ENCODE peak calls at places on chromosomes 3 and 15, in five cellular contexts. K, T, A, N and U are unnamed samples.

GRCh38 chr3:129606522-129607390 is at the start of gene PLXND1:
- DNase-seq in K (peak; percentile 53), A (peak; percentile 89), N (peak; percentile 57), T (peak; percentile 87), U (peak; percentile 78)

GRCh38 chr3:27637346-27638000 is 84.7 kb downstream of the EOMES start:
- DNase-seq in T (no peak), N (peak; percentile 30), K (no peak), A (no peak), U (no peak)

GRCh38 chr3:195048059-195048905 is 222.7 kb downstream of the XXYLT1 start:
- DNase-seq in A (no peak), T (no peak), K (no peak), N (no peak), U (no peak)

GRCh38 chr3:168688267-168688666 is 592.5 kb upstream of the GOLIM4 start:
- DNase-seq in A (no peak), N (no peak), T (no peak), K (no peak), U (no peak)

GRCh38 chr3:47283596-47284364 is 1.0 kb downstream of the KLHL18 start:
- DNase-seq in T (no peak), N (no peak), K (peak; percentile 7), A (no peak), U (no peak)

GRCh38 chr3:53850895-53851294 is 4.5 kb downstream of the IL17RB start:
- DNase-seq in N (peak; percentile 75), K (no peak), A (no peak), T (no peak), U (peak; percentile 51)

GRCh38 chr15:83585770-83586169 is 68.2 kb upstream of the ADAMTSL3 start:
- DNase-seq in N (no peak), A (no peak), K (no peak), T (no peak), U (no peak)

GRCh38 chr15:31069360-31070000 is 32.0 kb downstream of the TRPM1 start:
- DNase-seq in T (no peak), A (peak; percentile 58), K (no peak), N (no peak), U (no peak)

GRCh38 chr3:66480666-66481065 is 20.2 kb downstream of the LRIG1 start:
- DNase-seq in A (no peak), T (no peak), N (no peak), K (no peak), U (no peak)

GRCh38 chr3:109548192-109548938 is 211.0 kb upstream of the DPPA4 start:
- DNase-seq in T (no peak), K (no peak), N (no peak), A (no peak), U (no peak)

GRCh38 chr3:139541156-139541897 is 1.8 kb upstream of the RBP1 start:
- DNase-seq in A (no peak), K (no peak), T (no peak), N (peak; percentile 59), U (no peak)

GRCh38 chr3:180036678-180037455 is at the start of gene PEX5L:
- DNase-seq in A (no peak), T (peak; percentile 35), K (no peak), N (peak; percentile 73), U (no peak)

GRCh38 chr3:8741581-8742355 is 8.2 kb downstream of the CAV3 start:
- DNase-seq in K (peak; percentile 86), N (no peak), A (no peak), T (no peak), U (no peak)

GRCh38 chr3:71702131-71703024 is 22.8 kb downstream of the EIF4E3 start:
- DNase-seq in T (no peak), K (no peak), N (no peak), A (no peak), U (no peak)
- H3K4me1 ChIP-seq in T (no peaks in the 10 kb centered on the region), K (peaks cover 4% of the 10 kb centered on the region), N (peaks cover 4% of the 10 kb centered on the region), A (no peaks in the 10 kb centered on the region), U (peaks cover 9% of the 10 kb centered on the region)

GRCh38 chr3:50554553-50554952 is 13.0 kb downstream of the C3orf18 start:
- DNase-seq in K (no peak), T (no peak), A (no peak), N (no peak), U (no peak)

GRCh38 chr3:50552058-50552435 is 15.5 kb downstream of the C3orf18 start:
- DNase-seq in N (no peak), T (no peak), K (no peak), A (no peak), U (no peak)

GRCh38 chr3:50559702-50560101 is 7.8 kb downstream of the C3orf18 start:
- DNase-seq in K (no peak), T (no peak), A (no peak), N (no peak), U (no peak)

GRCh38 chr3:50552598-50552997 is 14.9 kb downstream of the C3orf18 start:
- DNase-seq in A (no peak), K (no peak), N (no peak), T (no peak), U (no peak)

DNA sequence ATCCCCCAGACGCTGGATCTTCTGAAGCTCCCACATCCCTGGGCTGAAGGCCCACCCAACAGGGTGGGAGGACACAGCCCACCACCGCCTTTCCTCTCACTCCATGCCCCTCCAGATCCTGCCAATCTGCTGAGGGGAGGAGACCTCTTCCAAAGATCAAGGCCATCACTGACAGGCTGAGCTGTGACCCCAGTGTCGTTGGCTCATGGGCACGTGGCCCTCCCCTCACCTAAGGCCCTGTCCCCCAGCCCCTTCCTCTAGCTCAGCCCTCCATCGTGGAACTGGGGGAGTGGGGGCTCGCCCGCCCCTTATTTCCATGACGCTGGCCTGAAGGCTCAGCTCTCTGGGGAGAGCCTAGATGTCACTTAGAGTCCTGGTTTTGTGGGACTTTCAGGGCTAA is 10.4 kb downstream of the C3orf18 start:
- DNase-seq in K (no peak), N (no peak), T (no peak), A (no peak), U (no peak)
- H3K4me1 ChIP-seq in K (no peaks in the 10 kb centered on the region), N (no peaks in the 10 kb centered on the region), T (no peaks in the 10 kb centered on the region), A (no peaks in the 10 kb centered on the region), U (no peaks in the 10 kb centered on the region)

DNA sequence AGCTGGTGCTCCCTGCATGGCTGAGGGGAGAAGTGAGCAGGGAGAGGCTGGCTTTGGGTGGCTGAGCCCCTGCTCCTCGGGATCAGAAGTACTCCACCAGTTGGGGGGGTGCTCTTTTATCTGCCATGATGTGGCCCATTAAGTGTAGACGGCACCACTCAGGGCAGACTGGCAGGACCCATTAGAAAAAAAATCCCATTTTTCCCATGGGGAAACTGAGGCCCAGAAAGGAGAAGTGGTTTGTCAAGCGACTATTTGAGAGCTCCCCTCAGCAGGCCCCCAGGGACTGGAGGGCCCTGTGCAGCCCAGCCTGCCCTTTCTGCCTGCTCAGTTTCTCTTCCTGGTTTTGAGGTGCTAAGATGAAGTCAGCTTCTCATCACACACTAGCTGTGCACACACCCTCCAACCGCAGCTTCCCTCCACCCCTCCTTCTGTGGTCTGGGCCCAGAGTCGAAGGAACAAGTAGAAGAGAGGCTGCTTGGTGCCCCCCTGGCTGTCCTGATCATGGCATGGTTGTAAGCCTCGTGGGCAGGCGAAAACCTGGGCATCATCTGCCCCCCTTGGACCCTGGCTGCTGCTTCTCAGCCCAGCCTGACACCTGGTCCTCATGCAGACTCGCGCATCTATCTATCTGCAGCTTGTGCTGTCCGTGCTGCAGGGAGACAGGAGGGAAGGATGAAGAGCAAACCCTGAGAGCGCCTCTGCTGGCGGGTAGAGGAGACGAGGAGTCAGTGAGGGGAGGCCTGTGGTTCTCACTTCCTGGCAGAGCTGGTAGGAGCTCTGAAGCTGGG is 5.6 kb downstream of the CSK start:
- DNase-seq in K (peak; percentile 84), A (peak; percentile 84), T (peak; percentile 62), N (no peak), U (peak; percentile 78)
- H3K4me1 ChIP-seq in K (peaks cover 31% of the 10 kb centered on the region), A (no peaks in the 10 kb centered on the region), T (peaks cover 59% of the 10 kb centered on the region), N (peaks cover 39% of the 10 kb centered on the region), U (peaks cover 39% of the 10 kb centered on the region)

DNA sequence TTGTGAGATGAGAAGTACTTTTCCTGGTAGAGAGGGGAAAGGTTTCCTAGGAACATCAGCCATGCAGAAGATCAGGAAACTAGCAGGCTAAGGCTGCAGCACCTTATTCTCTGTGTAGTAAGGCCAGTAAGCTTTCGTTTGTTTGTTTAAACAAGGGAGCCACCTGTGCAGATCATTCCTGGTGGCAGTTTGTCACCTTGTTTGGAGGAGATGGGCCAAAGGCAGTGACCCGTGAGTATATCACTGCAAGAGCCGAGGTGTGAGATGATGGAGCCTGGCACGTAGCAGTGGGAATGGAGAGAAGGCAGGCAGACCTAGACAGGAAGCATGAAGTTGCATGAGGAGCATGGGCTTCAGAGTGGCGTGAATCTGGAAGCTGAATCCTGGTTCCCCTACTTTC is 19.6 kb downstream of the ATG7 start:
- DNase-seq in K (no peak), A (no peak), T (peak; percentile 22), N (peak; percentile 15), U (no peak)
- H3K4me1 ChIP-seq in K (peaks cover 45% of the 10 kb centered on the region), A (no peaks in the 10 kb centered on the region), T (peaks cover 16% of the 10 kb centered on the region), N (no peaks in the 10 kb centered on the region), U (peaks cover 9% of the 10 kb centered on the region)

GRCh38 chr3:12962292-12962691 is 110.9 kb downstream of the IQSEC1 start:
- DNase-seq in A (no peak), T (no peak), K (no peak), N (no peak), U (no peak)

GRCh38 chr3:12965999-12966846 is 107.0 kb downstream of the IQSEC1 start:
- DNase-seq in A (no peak), K (no peak), T (no peak), N (no peak), U (no peak)

GRCh38 chr3:12963184-12963868 is 109.9 kb downstream of the IQSEC1 start:
- DNase-seq in A (no peak), K (no peak), N (no peak), T (no peak), U (no peak)

GRCh38 chr3:12964713-12965612 is 108.3 kb downstream of the IQSEC1 start:
- DNase-seq in A (no peak), N (peak; percentile 41), T (no peak), K (no peak), U (no peak)

GRCh38 chr3:12963869-12964712 is 109.1 kb downstream of the IQSEC1 start:
- DNase-seq in A (no peak), T (no peak), N (no peak), K (no peak), U (no peak)
- H3K4me1 ChIP-seq in A (no peaks in the 10 kb centered on the region), T (peaks cover 60% of the 10 kb centered on the region), N (peaks cover 85% of the 10 kb centered on the region), K (peaks cover 25% of the 10 kb centered on the region), U (peaks cover 46% of the 10 kb centered on the region)

DNA sequence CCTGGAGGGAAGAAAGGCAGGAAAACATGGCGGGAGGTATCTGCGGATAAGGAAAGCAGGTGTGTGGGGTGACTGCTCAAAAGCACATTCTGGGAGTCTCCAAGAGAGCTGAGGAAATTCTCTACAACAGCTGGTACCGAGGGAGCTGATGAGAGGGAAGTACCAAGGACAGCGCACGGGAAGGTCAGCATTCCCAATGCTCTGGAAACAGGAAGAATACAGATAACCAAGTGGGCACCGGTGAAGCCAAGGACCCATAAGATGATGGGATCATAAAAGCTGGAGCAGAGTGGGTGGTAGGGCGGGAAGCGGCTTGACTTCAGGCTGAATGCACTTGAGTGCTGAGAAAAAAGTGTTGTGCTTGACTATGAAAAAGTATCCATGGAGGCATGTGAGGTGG is 215.3 kb downstream of the NR1D2 start:
- DNase-seq in N (no peak), K (no peak), T (no peak), A (no peak), U (no peak)
- H3K4me1 ChIP-seq in N (peaks cover 7% of the 10 kb centered on the region), K (peaks cover 24% of the 10 kb centered on the region), T (no peaks in the 10 kb centered on the region), A (no peaks in the 10 kb centered on the region), U (no peaks in the 10 kb centered on the region)

GRCh38 chr3:32398531-32398930 is 6.9 kb downstream of the CMTM7 start:
- DNase-seq in A (peak; percentile 76), T (peak; percentile 56), N (no peak), K (no peak), U (no peak)
- H3K4me1 ChIP-seq in A (no peaks in the 10 kb centered on the region), T (peaks cover 4% of the 10 kb centered on the region), N (peaks cover 40% of the 10 kb centered on the region), K (peaks cover 14% of the 10 kb centered on the region), U (peaks cover 18% of the 10 kb centered on the region)